ENCODE peak calls at places on chromosome 1, in four cellular contexts. One of them, this sample, is unnamed.

GRCh38 chr1:167714851-167715652 is 6.7 kb upstream of the MPZL1 start:
- DNase-seq in heart right ventricle: peak; percentile 77
- DNase-seq in EL: peak; percentile 87
- DNase-seq in stimulated activated CD8-positive, alpha-beta memory T cell treated with anti-CD3 and anti-CD28 coated beads, Interleukin-4, amount 100 ng/mL, for 1 hour: peak; percentile 68
- DNase-seq in this sample: peak; percentile 90

GRCh38 chr1:46181343-46182260 is 5.3 kb upstream of the P3R3URF start:
- DNase-seq in EL: peak; percentile 34
- DNase-seq in heart right ventricle: no peak
- DNase-seq in stimulated activated CD8-positive, alpha-beta memory T cell treated with anti-CD3 and anti-CD28 coated beads, Interleukin-4, amount 100 ng/mL, for 1 hour: no peak
- DNase-seq in this sample: peak; percentile 81

GRCh38 chr1:113859478-113860175 is 11.9 kb downstream of the PTPN22 start:
- DNase-seq in heart right ventricle: no peak
- DNase-seq in stimulated activated CD8-positive, alpha-beta memory T cell treated with anti-CD3 and anti-CD28 coated beads, Interleukin-4, amount 100 ng/mL, for 1 hour: no peak
- DNase-seq in EL: no peak
- DNase-seq in this sample: no peak

GRCh38 chr1:41005876-41006275 is 15.6 kb downstream of the SLFNL1 start:
- DNase-seq in heart right ventricle: no peak
- DNase-seq in stimulated activated CD8-positive, alpha-beta memory T cell treated with anti-CD3 and anti-CD28 coated beads, Interleukin-4, amount 100 ng/mL, for 1 hour: no peak
- DNase-seq in EL: peak; percentile 52
- DNase-seq in this sample: no peak

GRCh38 chr1:229570305-229570704 is 11.8 kb upstream of the ABCB10 start:
- DNase-seq in heart right ventricle: no peak
- DNase-seq in stimulated activated CD8-positive, alpha-beta memory T cell treated with anti-CD3 and anti-CD28 coated beads, Interleukin-4, amount 100 ng/mL, for 1 hour: no peak
- DNase-seq in EL: no peak
- DNase-seq in this sample: no peak

GRCh38 chr1:36910886-36911540 is 123.3 kb downstream of the GRIK3 start:
- DNase-seq in stimulated activated CD8-positive, alpha-beta memory T cell treated with anti-CD3 and anti-CD28 coated beads, Interleukin-4, amount 100 ng/mL, for 1 hour: no peak
- DNase-seq in heart right ventricle: no peak
- DNase-seq in EL: no peak
- DNase-seq in this sample: no peak

GRCh38 chr1:72649974-72650373 is 367.6 kb upstream of the NEGR1 start:
- DNase-seq in heart right ventricle: no peak
- DNase-seq in EL: peak; percentile 16
- DNase-seq in stimulated activated CD8-positive, alpha-beta memory T cell treated with anti-CD3 and anti-CD28 coated beads, Interleukin-4, amount 100 ng/mL, for 1 hour: no peak
- DNase-seq in this sample: no peak

GRCh38 chr1:57770236-57770635 is 346.4 kb upstream of the DAB1 start:
- DNase-seq in heart right ventricle: no peak
- DNase-seq in stimulated activated CD8-positive, alpha-beta memory T cell treated with anti-CD3 and anti-CD28 coated beads, Interleukin-4, amount 100 ng/mL, for 1 hour: no peak
- DNase-seq in EL: no peak
- DNase-seq in this sample: peak; percentile 66

This sample was measured in kidney tubule cell.